ENCODE peak calls at places on chromosomes 7 and 10, in eight cellular contexts. Y is PC-9, R is esophagus squamous epithelium, K is ovary, G is esophagus muscularis mucosa, F is hepatocyte, E is left ventricle myocardium inferior, O is tibial artery. S is an unnamed sample.

GRCh38 chr7:1733206-1733907 is 63.3 kb downstream of the ELFN1 start:
- DNase-seq in G (no peak), E (peak; percentile 40), Y (no peak), K (no peak), R (no peak), O (no peak), F (no peak), S (no peak)

GRCh38 chr10:25169740-25170139 is 5.1 kb upstream of the GPR158 start:
- DNase-seq in G (no peak), R (no peak), F (no peak), E (no peak), O (no peak), K (no peak), Y (no peak), S (no peak)

GRCh38 chr7:158001621-158002320 is 585.9 kb downstream of the PTPRN2 start:
- DNase-seq in R (no peak), K (no peak), G (no peak), O (no peak), Y (no peak), E (no peak), F (peak; percentile 31), S (no peak)

GRCh38 chr10:62907470-62908212 is 91.5 kb upstream of the EGR2 start:
- DNase-seq in E (no peak), F (no peak), Y (no peak), O (no peak), R (no peak), G (no peak), K (no peak), S (peak; percentile 16)

GRCh38 chr10:75972494-75973276 is 541.3 kb downstream of the LRMDA start:
- DNase-seq in O (peak; percentile 43), Y (no peak), F (peak; percentile 69), E (no peak), R (no peak), G (no peak), K (peak; percentile 30), S (no peak)

GRCh38 chr10:34739915-34740314 is 75.2 kb downstream of the PARD3 start:
- DNase-seq in G (peak; percentile 74), F (peak; percentile 71), R (no peak), Y (peak; percentile 67), E (peak; percentile 40), O (peak; percentile 28), K (peak; percentile 84), S (peak; percentile 50)

GRCh38 chr10:105885495-105885894 is 1244.4 kb downstream of the SORCS3 start:
- DNase-seq in Y (no peak), K (no peak), R (no peak), E (no peak), O (no peak), G (no peak), F (no peak), S (no peak)

GRCh38 chr10:132023092-132023811 is 41.5 kb upstream of the BNIP3 start:
- DNase-seq in Y (peak; percentile 63), G (no peak), K (peak; percentile 80), O (peak; percentile 66), R (peak; percentile 4), E (peak; percentile 82), F (peak; percentile 88), S (peak; percentile 65)

GRCh38 chr7:80611779-80612178 is 26.7 kb upstream of the CD36 start:
- DNase-seq in O (no peak), F (peak; percentile 40), R (no peak), E (peak; percentile 67), G (no peak), Y (peak; percentile 37), K (peak; percentile 55), S (peak; percentile 81)

GRCh38 chr10:84818956-84819355 is 490.6 kb downstream of the CCSER2 start:
- DNase-seq in F (no peak), G (no peak), K (no peak), Y (no peak), O (no peak), E (no peak), R (no peak), S (no peak)

GRCh38 chr7:70289067-70289466 is 690.8 kb downstream of the AUTS2 start:
- DNase-seq in G (no peak), R (no peak), E (no peak), F (no peak), Y (no peak), K (no peak), O (no peak), S (no peak)

GRCh38 chr7:1027285-1028043 is 16.9 kb upstream of the GPR146 start:
- DNase-seq in G (no peak), F (peak; percentile 46), K (peak; percentile 52), Y (no peak), E (no peak), R (no peak), O (no peak), S (no peak)

GRCh38 chr7:105638942-105639495 is 57.7 kb upstream of the EFCAB10 start:
- DNase-seq in E (no peak), R (no peak), G (no peak), Y (peak; percentile 16), F (peak; percentile 48), O (no peak), K (no peak), S (no peak)

GRCh38 chr7:92611735-92612134 is 21.5 kb upstream of the FAM133B start:
- DNase-seq in O (no peak), F (no peak), K (no peak), Y (no peak), E (no peak), R (no peak), G (no peak), S (no peak)

GRCh38 chr7:105212236-105212635 is 176.5 kb downstream of the SRPK2 start:
- DNase-seq in G (no peak), Y (no peak), E (no peak), R (no peak), K (no peak), F (no peak), O (no peak), S (no peak)

GRCh38 chr7:99129001-99129400 is 14.9 kb downstream of the SMURF1 start:
- DNase-seq in O (no peak), Y (no peak), E (no peak), K (no peak), F (no peak), G (no peak), R (no peak), S (no peak)

GRCh38 chr10:52335665-52336064 is 21.6 kb downstream of the DKK1 start:
- DNase-seq in Y (no peak), O (no peak), R (no peak), K (no peak), F (no peak), G (no peak), E (no peak), S (no peak)

GRCh38 chr7:24319209-24319608 is 35.2 kb downstream of the NPY start:
- DNase-seq in R (no peak), F (no peak), K (no peak), E (no peak), Y (no peak), O (no peak), G (no peak), S (no peak)

GRCh38 chr7:24328050-24328449 is 44.1 kb downstream of the NPY start:
- DNase-seq in Y (no peak), K (no peak), F (no peak), R (no peak), O (no peak), E (no peak), G (no peak), S (no peak)

GRCh38 chr7:24325708-24326107 is 41.7 kb downstream of the NPY start:
- DNase-seq in R (no peak), O (no peak), K (no peak), F (no peak), Y (no peak), E (no peak), G (no peak), S (no peak)

GRCh38 chr7:24318326-24318725 is 34.3 kb downstream of the NPY start:
- DNase-seq in F (peak; percentile 25), G (no peak), E (no peak), R (no peak), K (no peak), O (no peak), Y (peak; percentile 1), S (no peak)

DNA sequence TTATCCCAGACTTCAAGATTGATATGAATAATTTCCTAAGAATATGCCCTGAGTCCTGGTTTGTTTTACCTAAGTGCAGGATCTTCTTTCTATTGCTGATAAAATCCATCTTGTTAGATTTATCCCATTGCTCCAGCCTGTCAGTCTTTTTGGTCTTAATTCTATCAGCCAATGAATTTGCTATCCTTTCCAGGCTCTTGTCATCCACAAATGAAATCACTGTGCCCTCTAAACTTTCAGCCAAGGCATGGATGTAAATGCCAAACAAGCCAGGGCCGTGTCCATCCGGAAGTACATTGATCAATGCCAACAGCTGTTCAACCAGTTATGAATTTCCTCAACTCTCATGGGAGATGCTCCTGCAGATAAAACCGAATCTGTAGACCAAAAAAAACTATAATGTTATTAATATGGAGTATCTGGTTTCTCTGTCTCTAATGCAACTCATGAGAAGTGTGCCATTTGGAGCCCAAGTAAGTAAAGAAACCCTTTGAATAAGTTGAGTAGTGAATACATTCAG is 40.0 kb downstream of the NPY start:
- DNase-seq in G (peak; percentile 24), Y (no peak), O (no peak), F (no peak), E (no peak), R (no peak), K (no peak), S (no peak)
- H3K27ac ChIP-seq in G (no peak overlapping the region), Y (no peak overlapping the region), O (no peak overlapping the region), F (no peak overlapping the region), E (no peak overlapping the region), R (no peak overlapping the region), K (no peak overlapping the region), S (no peak overlapping the region)

GRCh38 chr10:100828744-100829102 is 83.3 kb downstream of the PAX2 start:
- DNase-seq in K (no peak), Y (no peak), G (no peak), O (no peak), E (no peak), R (no peak), F (peak; percentile 49), S (peak; percentile 10)
- H3K4me3 ChIP-seq in K (peak overlapping the region; percentile 24), Y (no peak overlapping the region), G (peak overlapping the region; percentile 58), O (peak overlapping the region; percentile 30), E (peak overlapping the region; percentile 58), R (peak overlapping the region; percentile 19), F (no peak overlapping the region), S (peak overlapping the region; percentile 48)

DNA sequence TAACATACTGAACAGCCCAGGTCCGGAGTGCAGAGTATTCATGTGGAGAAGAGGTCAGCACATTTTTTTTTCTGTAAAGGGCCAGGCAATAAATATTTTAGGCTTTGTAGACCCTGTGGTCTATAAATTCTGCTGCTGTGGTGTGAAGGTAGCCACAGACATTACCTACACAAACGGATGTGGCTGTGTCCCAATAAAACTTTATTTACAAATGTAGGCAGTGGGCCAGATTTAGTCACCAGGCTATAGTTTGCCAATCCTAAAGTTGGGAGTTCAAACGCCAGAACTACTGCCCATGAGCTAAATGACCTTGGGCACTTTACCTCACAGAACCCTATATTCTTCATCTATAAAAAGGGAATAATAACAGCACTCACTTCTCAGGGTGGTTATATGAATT is 13.4 kb downstream of the FAM53B start:
- DNase-seq in G (no peak), K (no peak), Y (no peak), O (no peak), F (no peak), E (no peak), R (no peak), S (no peak)
- H3K4me1 ChIP-seq in G (peaks cover 87% of the 10 kb centered on the region), K (peaks cover 61% of the 10 kb centered on the region), Y (no peaks in the 10 kb centered on the region), O (peaks cover 32% of the 10 kb centered on the region), F (peaks cover 36% of the 10 kb centered on the region), E (peaks cover 100% of the 10 kb centered on the region), R (peaks cover 78% of the 10 kb centered on the region), S (peaks cover 31% of the 10 kb centered on the region)

DNA sequence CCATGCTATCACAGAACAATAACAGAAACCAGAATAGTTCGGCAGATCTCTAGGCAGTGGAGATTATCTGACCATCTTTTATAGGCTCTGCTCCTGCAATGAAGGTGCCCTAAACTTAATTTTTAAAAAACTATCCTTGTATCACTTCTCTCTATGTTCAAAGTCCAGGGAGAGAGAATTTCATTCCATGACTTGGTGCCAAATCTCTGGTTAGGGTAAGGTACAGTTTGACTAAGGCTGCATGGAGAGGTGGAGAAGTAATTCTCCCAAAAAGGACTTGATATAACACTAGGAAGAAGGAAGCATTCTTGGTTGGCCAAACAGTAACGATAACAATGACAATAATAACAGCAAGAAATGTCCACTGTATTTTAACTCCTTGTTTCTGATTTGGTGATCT is 40.0 kb downstream of the DNAJB9 start:
- DNase-seq in K (no peak), G (no peak), Y (no peak), F (no peak), R (no peak), O (no peak), E (no peak), S (no peak)
- H3K27ac ChIP-seq in K (no peak overlapping the region), G (no peak overlapping the region), Y (no peak overlapping the region), F (no peak overlapping the region), R (no peak overlapping the region), O (no peak overlapping the region), E (no peak overlapping the region), S (no peak overlapping the region)

S was measured in small intestine.